ENCODE peak calls at places on chromosomes 6 and 20, in four cellular contexts. G, V, Q and S are unnamed samples.

GRCh38 chr6:160080097-160080496 is 41.5 kb upstream of the SLC22A1 start:
- DNase-seq in V (no peak), Q (no peak), G (no peak), S (no peak)

GRCh38 chr20:20143646-20144045 is 91.3 kb downstream of the CFAP61 start:
- DNase-seq in G (no peak), V (no peak), Q (no peak), S (no peak)

GRCh38 chr6:55445648-55446204 is 118.5 kb downstream of the GFRAL start:
- DNase-seq in Q (no peak), V (peak; percentile 57), G (no peak), S (peak; percentile 51)

GRCh38 chr6:56527934-56528333 is 114.8 kb downstream of the DST start:
- DNase-seq in Q (no peak), V (no peak), G (no peak), S (no peak)

GRCh38 chr6:16345449-16346330 is 107.3 kb downstream of the GMPR start:
- DNase-seq in Q (no peak), G (no peak), V (peak; percentile 66), S (peak; percentile 61)

GRCh38 chr6:170444056-170444505 is 109.0 kb downstream of the PSMB1 start:
- DNase-seq in V (no peak), Q (no peak), G (peak; percentile 25), S (no peak)

GRCh38 chr6:45483021-45483420 is 105.3 kb upstream of the SUPT3H start:
- DNase-seq in G (no peak), V (peak; percentile 84), Q (no peak), S (peak; percentile 14)

GRCh38 chr20:33669873-33670640 is 3.3 kb downstream of the ACTL10 start:
- DNase-seq in G (peak; percentile 43), V (no peak), Q (peak; percentile 11), S (no peak)

GRCh38 chr20:64104667-64105451 is 2.5 kb downstream of the NPBWR2 start:
- DNase-seq in Q (no peak), G (peak; percentile 38), V (no peak), S (no peak)

GRCh38 chr6:167666571-167667203 is 160.0 kb upstream of the AFDN start:
- DNase-seq in G (no peak), V (no peak), Q (no peak), S (no peak)

DNA sequence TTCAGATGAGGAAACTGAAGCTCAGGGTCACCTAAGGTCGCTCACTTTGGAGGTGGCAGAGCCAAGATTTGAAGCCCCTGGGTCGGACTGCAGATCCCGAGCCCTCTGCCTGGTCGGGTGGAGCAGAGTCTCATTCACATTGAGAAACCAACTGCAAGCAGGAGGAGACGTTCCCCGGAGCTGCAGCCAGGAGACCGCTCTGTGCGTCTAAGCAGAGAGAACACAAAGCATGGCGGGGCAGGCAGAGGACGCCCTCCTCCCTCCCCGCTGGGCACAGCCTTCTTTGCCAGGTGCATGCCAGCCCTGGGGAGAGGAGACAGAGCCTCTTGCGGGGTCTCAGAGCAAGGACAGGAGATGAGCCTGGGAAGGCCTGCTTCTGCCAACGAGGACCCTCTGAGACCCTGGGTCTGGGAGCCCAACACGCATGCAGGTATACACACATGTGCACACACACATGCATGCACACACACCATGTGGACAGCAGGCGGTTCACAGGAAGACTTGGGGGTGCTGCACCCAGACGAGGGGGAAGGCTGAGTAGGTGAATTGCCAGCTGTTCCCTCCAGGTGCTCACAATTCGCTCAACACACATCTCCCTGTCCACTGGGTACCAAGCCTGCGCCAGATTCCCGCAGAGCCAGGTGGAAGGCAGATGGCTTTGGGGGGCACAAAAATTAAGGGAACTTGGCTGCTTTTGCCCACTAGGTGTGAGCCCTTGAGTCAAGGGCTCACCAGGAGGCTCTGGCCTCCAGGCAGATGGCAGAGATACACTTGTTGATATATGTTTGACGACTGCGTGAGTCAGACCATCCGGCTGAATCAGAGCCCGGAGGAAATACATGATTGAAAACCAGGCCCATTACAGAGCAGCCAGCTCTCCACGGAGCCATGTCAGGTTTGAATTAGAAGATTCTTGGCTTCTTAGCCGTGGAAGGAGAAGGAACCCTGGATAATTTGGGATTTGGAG is 5.5 kb upstream of the NTSR1 start:
- DNase-seq in V (peak; percentile 83), Q (peak; percentile 4), G (peak; percentile 38), S (peak; percentile 95)
- TF ChIP-seq CTCF in V (peak; percentile 47), Q (no peak), G (no peak), S (peak; percentile 46)

GRCh38 chr6:89388846-89389245 is 23.2 kb downstream of the RRAGD start:
- DNase-seq in V (no peak), Q (no peak), G (no peak), S (no peak)
- H3K4me3 ChIP-seq in V (no peak overlapping the region), Q (no peak overlapping the region), G (no peak overlapping the region), S (no peak overlapping the region)

GRCh38 chr20:18137412-18138265 is at the start of the genes KAT14 and PET117:
- DNase-seq in Q (peak; percentile 93), G (peak; percentile 93), V (peak; percentile 96), S (peak; percentile 93)
- TF ChIP-seq CTCF in Q (no peak), G (no peak), V (no peak), S (no peak)

DNA sequence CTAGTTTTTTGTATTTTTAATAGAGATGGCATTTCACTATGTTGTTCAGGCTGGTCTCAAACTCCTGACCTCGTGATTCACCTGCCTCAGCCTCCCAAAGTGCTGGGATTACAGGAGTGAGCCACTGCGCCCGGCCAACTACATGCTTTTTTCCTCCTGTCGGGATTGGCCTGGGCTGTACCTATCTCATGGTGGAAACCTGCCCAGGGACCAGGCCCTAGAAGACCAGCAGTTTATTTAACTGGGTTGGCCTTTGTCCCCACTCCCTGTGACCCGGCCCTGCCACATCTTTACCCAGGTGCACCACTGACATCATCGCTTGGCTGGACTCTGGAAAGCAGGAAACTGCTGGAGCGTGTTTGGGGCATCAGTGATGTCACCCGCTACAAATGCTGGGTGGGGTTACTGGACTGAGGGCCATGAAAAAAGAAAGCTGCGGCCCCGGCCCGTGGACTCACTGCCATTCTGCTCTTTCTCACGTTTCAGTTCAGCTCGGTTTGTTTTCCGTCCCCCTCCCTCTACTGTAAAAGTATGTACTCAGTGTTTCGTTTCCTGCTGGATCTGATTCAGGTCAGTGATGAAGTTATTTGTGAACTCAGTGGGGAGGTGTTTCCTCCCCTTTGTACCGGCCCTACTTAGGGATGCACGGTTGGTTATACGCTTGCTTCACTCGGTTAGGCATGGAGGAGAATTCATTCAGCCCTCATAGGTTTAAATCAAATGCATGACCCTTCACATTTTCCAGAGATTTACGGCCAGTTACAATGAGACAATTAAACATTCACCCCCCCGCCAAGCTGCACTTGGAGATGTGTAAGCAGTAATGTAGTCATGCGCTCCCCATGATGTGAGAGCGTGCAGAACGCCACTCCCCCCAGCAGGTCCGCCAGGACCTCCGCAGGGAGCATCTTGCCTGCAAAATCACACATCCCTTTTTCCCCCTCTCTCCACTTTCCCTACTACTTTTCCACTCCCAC is 179.3 kb downstream of the MTHFD1L start:
- DNase-seq in G (peak; percentile 87), Q (peak; percentile 26), V (peak; percentile 90), S (peak; percentile 69)
- H3K4me3 ChIP-seq in G (no peak overlapping the region), Q (peak overlapping the region; percentile 19), V (no peak overlapping the region), S (no peak overlapping the region)

GRCh38 chr20:13700761-13701160 is 62.0 kb upstream of the TASP1 start:
- DNase-seq in V (no peak), Q (no peak), G (no peak), S (no peak)

GRCh38 chr20:13701486-13701885 is 62.8 kb upstream of the TASP1 start:
- DNase-seq in G (no peak), V (no peak), Q (no peak), S (no peak)

GRCh38 chr20:13708234-13708633 is 69.5 kb upstream of the TASP1 start:
- DNase-seq in G (no peak), V (no peak), Q (no peak), S (no peak)

GRCh38 chr20:13703265-13703664 is 64.5 kb upstream of the TASP1 start:
- DNase-seq in Q (no peak), V (no peak), G (no peak), S (no peak)
- TF ChIP-seq CTCF in Q (no peak), V (no peak), G (no peak), S (no peak)